ENCODE peak calls at places on chromosomes 4 and X, in four cellular contexts. Z is sigmoid colon, J is bronchial epithelial cell, L is IMR-90. R is an unnamed sample.

GRCh38 chr4:136643416-136643815 is 888.9 kb downstream of the PCDH18 start:
- DNase-seq in Z (no peak), J (peak; percentile 56), L (no peak), R (no peak)

GRCh38 chr4:82201805-82202636 is 171.8 kb downstream of the HNRNPD start:
- DNase-seq in Z (no peak), J (peak; percentile 64), L (peak; percentile 27), R (peak; percentile 1)

GRCh38 chrX:148417934-148418333 is 82.5 kb upstream of the AFF2 start:
- DNase-seq in Z (no peak), J (peak; percentile 45), L (no peak), R (no peak)

GRCh38 chr4:92969650-92970370 is 666.0 kb downstream of the GRID2 start:
- DNase-seq in Z (no peak), J (peak; percentile 98), L (peak; percentile 94), R (no peak)

GRCh38 chr4:174365018-174365587 is 81.4 kb downstream of the CEP44 start:
- DNase-seq in Z (no peak), J (peak; percentile 41), L (peak; percentile 38), R (no peak)

GRCh38 chr4:931194-931959 is 739 bp downstream of the GAK start:
- DNase-seq in Z (no peak), J (peak; percentile 30), L (peak; percentile 84), R (peak; percentile 15)

GRCh38 chrX:23554304-23554703 is 113.0 kb upstream of the PRDX4 start:
- DNase-seq in Z (no peak), J (peak; percentile 40), L (peak; percentile 50), R (no peak)

GRCh38 chrX:41291309-41291708 is 42.7 kb upstream of the DDX3X start:
- DNase-seq in Z (no peak), J (no peak), L (no peak), R (no peak)

GRCh38 chrX:17788439-17788838 is 51.1 kb downstream of the SCML1 start:
- DNase-seq in Z (no peak), J (peak; percentile 12), L (peak; percentile 16), R (peak; percentile 11)

GRCh38 chrX:68286076-68286475 is 147.2 kb downstream of the OPHN1 start:
- DNase-seq in Z (no peak), J (no peak), L (peak; percentile 40), R (no peak)

GRCh38 chrX:13340182-13340791 is 20.4 kb upstream of the ATXN3L start:
- DNase-seq in Z (no peak), J (no peak), L (peak; percentile 2), R (peak; percentile 28)

GRCh38 chr4:113773756-113774155 is 12.2 kb upstream of the CAMK2D start:
- DNase-seq in Z (no peak), J (peak; percentile 76), L (no peak), R (no peak)

GRCh38 chrX:861335-861890 is 230.8 kb downstream of the SHOX start:
- DNase-seq in Z (no peak), J (no peak), L (no peak), R (no peak)

GRCh38 chr4:152997771-152998487 is 61.8 kb downstream of the FHDC1 start:
- DNase-seq in Z (no peak), J (peak; percentile 99), L (peak; percentile 7), R (no peak)

GRCh38 chr4:23366207-23366906 is 523.5 kb downstream of the PPARGC1A start:
- DNase-seq in Z (no peak), J (no peak), L (no peak), R (no peak)

GRCh38 chr4:20831746-20832145 is 131.5 kb downstream of the PACRGL start:
- DNase-seq in Z (no peak), J (no peak), L (no peak), R (no peak)

GRCh38 chr4:6909970-6910339 is 329 bp downstream of the TBC1D14 start:
- DNase-seq in Z (no peak), J (no peak), L (no peak), R (no peak)

GRCh38 chr4:52712991-52713275 is 38.3 kb downstream of the ERVMER34-1 start:
- DNase-seq in Z (no peak), J (no peak), L (no peak), R (no peak)

GRCh38 chr4:52715255-52715897 is 35.8 kb downstream of the ERVMER34-1 start:
- DNase-seq in Z (no peak), J (no peak), L (no peak), R (no peak)

GRCh38 chr4:52715914-52716313 is 35.3 kb downstream of the ERVMER34-1 start:
- DNase-seq in Z (no peak), J (no peak), L (no peak), R (no peak)

GRCh38 chr4:52713456-52713937 is 37.7 kb downstream of the ERVMER34-1 start:
- DNase-seq in Z (no peak), J (no peak), L (peak; percentile 5), R (no peak)

GRCh38 chr4:52714597-52715254 is 36.5 kb downstream of the ERVMER34-1 start:
- DNase-seq in Z (no peak), J (no peak), L (no peak), R (no peak)
- H3K4me3 ChIP-seq in Z (no peak overlapping the region), J (no peak overlapping the region), L (no peak overlapping the region), R (peak overlapping the region; percentile 77)

GRCh38 chr4:52996261-52997131 is 134.4 kb downstream of the RASL11B start:
- DNase-seq in Z (peak; percentile 75), J (no peak), L (peak; percentile 67), R (no peak)
- H3K4me3 ChIP-seq in Z (no peak overlapping the region), J (no peak overlapping the region), L (no peak overlapping the region), R (no peak overlapping the region)

GRCh38 chrX:107723501-107723900 is 52.1 kb downstream of the TSC22D3 start:
- DNase-seq in Z (no peak), J (no peak), L (no peak), R (no peak)

GRCh38 chrX:107725761-107726555 is 49.6 kb downstream of the TSC22D3 start:
- DNase-seq in Z (no peak), J (peak; percentile 56), L (no peak), R (no peak)

GRCh38 chrX:107724653-107725052 is 50.9 kb downstream of the TSC22D3 start:
- DNase-seq in Z (no peak), J (no peak), L (no peak), R (no peak)

GRCh38 chrX:107721318-107721717 is 54.3 kb downstream of the TSC22D3 start:
- DNase-seq in Z (no peak), J (no peak), L (no peak), R (no peak)

DNA sequence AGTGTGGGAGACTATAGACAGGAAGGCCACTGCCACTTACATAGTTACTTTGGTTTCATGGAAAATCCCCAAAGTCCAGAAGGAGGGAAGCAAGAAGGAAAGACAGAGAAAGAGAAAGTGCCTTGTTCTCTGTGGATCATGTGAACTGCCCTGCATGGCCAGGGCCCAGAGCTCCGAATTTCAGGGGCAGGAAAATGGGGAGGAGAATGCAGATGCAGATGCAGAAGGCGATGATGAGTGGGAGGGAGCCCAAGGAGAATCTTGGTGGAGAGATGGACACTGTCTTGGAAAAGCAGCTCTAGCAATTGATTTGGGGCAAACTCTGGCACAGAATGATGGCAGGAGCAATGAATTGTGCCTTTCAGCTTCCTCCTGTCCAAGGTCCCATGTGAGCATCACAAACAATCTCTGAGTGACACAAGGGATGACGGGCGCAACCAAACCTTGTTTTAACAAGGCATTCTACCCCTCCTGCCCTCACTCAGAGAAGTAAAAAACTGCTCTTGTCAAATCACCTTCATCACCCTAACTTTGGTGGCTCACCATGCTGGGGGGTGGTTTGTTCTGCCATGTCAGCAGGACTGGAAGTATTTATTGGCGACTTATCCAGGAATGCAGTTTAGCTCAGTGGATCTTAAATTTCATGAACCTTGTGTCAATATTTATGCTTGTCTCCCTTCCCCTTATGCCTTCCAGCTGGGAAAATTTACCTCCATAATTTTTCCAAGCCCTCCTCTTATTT is 53.5 kb downstream of the TSC22D3 start:
- DNase-seq in Z (no peak), J (no peak), L (no peak), R (no peak)
- H3K4me3 ChIP-seq in Z (no peak overlapping the region), J (no peak overlapping the region), L (no peak overlapping the region), R (no peak overlapping the region)

GRCh38 chr4:2799444-2799911 is 6.6 kb downstream of the SH3BP2 start:
- DNase-seq in Z (peak; percentile 71), J (no peak), L (no peak), R (no peak)

GRCh38 chr4:2797545-2798305 is 4.8 kb downstream of the SH3BP2 start:
- DNase-seq in Z (peak; percentile 59), J (no peak), L (no peak), R (no peak)

GRCh38 chr4:2797188-2797544 is 4.3 kb downstream of the SH3BP2 start:
- DNase-seq in Z (peak; percentile 55), J (no peak), L (no peak), R (no peak)

GRCh38 chr4:2799971-2800690 is 7.2 kb downstream of the SH3BP2 start:
- DNase-seq in Z (peak; percentile 70), J (peak; percentile 15), L (no peak), R (no peak)

GRCh38 chr4:2798399-2799301 is 5.8 kb downstream of the SH3BP2 start:
- DNase-seq in Z (peak; percentile 83), J (peak; percentile 15), L (no peak), R (no peak)
- H3K4me3 ChIP-seq in Z (peak overlapping the region; percentile 14), J (no peak overlapping the region), L (no peak overlapping the region), R (no peak overlapping the region)

GRCh38 chrX:48509619-48510018 is 827 bp downstream of the PORCN start:
- DNase-seq in Z (no peak), J (no peak), L (no peak), R (no peak)
- H3K4me3 ChIP-seq in Z (peak overlapping the region; percentile 62), J (peak overlapping the region; percentile 73), L (peak overlapping the region; percentile 96), R (peak overlapping the region; percentile 59)

GRCh38 chrX:37830371-37830770 is 17.0 kb downstream of the DYNLT3 start:
- DNase-seq in Z (no peak), J (no peak), L (peak; percentile 38), R (no peak)
- H3K4me3 ChIP-seq in Z (no peak overlapping the region), J (no peak overlapping the region), L (no peak overlapping the region), R (no peak overlapping the region)

DNA sequence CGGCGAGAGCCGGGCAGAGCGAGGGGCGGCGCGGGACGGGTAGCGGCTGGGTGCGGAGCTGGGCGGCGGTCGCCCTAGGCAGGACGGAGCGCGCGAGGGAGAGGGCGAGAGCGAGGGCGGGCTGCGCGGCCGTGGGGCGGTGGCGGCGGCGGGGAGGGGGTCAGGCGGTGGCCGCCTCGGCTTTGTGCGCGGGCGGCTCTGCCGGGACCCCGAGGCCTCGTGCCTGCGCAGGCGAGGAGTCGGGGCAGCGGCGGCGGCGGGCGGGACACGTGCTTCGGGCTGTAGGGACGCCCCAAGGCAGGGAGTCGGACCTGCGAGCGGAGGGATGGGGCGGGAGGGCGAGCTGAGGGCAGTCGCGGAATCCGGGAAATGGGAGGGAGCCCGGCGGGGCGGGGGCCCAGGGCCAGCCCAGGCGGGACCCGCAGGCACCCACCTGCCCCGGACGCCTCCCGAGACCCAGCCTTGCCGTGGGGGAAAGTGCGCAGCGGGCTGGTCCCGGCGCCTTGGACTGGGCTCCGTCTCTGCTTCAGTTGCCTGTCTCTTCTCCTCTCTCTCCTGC is 465 bp downstream of the BMPR1B start:
- DNase-seq in Z (peak; percentile 68), J (peak; percentile 44), L (no peak), R (peak; percentile 19)
- H3K4me3 ChIP-seq in Z (peak overlapping the region; percentile 59), J (peak overlapping the region; percentile 75), L (peak overlapping the region; percentile 42), R (no peak overlapping the region)

R was measured in MG63.